ENCODE peak calls at places on chromosomes 16 and 17, in six cellular contexts. Y, C, J, V, D and Z are unnamed samples.

GRCh38 chr16:83626676-83627075 is 181.1 kb upstream of the HSBP1 start:
- DNase-seq in Y (no peak), C (no peak), J (no peak), V (no peak), D (no peak), Z (no peak)

GRCh38 chr17:77840156-77840555 is 118.3 kb upstream of the TNRC6C start:
- DNase-seq in Y (no peak), C (no peak), J (no peak), V (peak; percentile 35), D (no peak), Z (peak; percentile 30)

GRCh38 chr16:51621610-51622009 is 470.5 kb upstream of the SALL1 start:
- DNase-seq in Y (no peak), C (peak; percentile 46), J (no peak), V (no peak), D (no peak), Z (no peak)

GRCh38 chr16:49858200-49859129 is 2.6 kb upstream of the ZNF423 start:
- DNase-seq in Y (peak; percentile 59), C (peak; percentile 21), J (no peak), V (peak; percentile 19), D (no peak), Z (peak; percentile 22)

GRCh38 chr17:62625870-62626200 is 1.6 kb upstream of the MRC2 start:
- DNase-seq in Y (no peak), C (no peak), J (no peak), V (no peak), D (no peak), Z (no peak)

GRCh38 chr17:63675607-63676539 is 24.1 kb downstream of the LIMD2 start:
- DNase-seq in Y (no peak), C (peak; percentile 40), J (no peak), V (peak; percentile 80), D (peak; percentile 83), Z (peak; percentile 99)

GRCh38 chr16:72785886-72786285 is 262.0 kb downstream of the ZFHX3 start:
- DNase-seq in Y (no peak), C (no peak), J (no peak), V (no peak), D (no peak), Z (no peak)

GRCh38 chr16:67967956-67968439 is 439 bp downstream of the SLC12A4 start:
- DNase-seq in Y (peak; percentile 38), C (no peak), J (no peak), V (peak; percentile 74), D (no peak), Z (peak; percentile 29)

GRCh38 chr17:31523862-31524730 is 132.6 kb downstream of the RAB11FIP4 start:
- DNase-seq in Y (no peak), C (no peak), J (no peak), V (no peak), D (no peak), Z (no peak)

GRCh38 chr16:23382279-23382678 is 70.7 kb downstream of the COG7 start:
- DNase-seq in Y (no peak), C (no peak), J (no peak), V (no peak), D (no peak), Z (no peak)

GRCh38 chr17:40019140-40019991 is 4.1 kb downstream of the CSF3 start:
- DNase-seq in Y (peak; percentile 24), C (no peak), J (no peak), V (no peak), D (no peak), Z (peak; percentile 82)

GRCh38 chr17:42062673-42063072 is 12.3 kb upstream of the C17orf113 start:
- DNase-seq in Y (no peak), C (no peak), J (no peak), V (no peak), D (no peak), Z (no peak)

GRCh38 chr17:42061641-42062487 is 11.5 kb upstream of the C17orf113 start:
- DNase-seq in Y (no peak), C (no peak), J (no peak), V (no peak), D (no peak), Z (no peak)

GRCh38 chr17:42068979-42069378 is 18.6 kb upstream of the C17orf113 start:
- DNase-seq in Y (no peak), C (no peak), J (no peak), V (no peak), D (no peak), Z (no peak)

GRCh38 chr17:42067371-42068180 is 17.2 kb upstream of the C17orf113 start:
- DNase-seq in Y (peak; percentile 92), C (peak; percentile 68), J (no peak), V (peak; percentile 72), D (peak; percentile 84), Z (peak; percentile 57)

DNA sequence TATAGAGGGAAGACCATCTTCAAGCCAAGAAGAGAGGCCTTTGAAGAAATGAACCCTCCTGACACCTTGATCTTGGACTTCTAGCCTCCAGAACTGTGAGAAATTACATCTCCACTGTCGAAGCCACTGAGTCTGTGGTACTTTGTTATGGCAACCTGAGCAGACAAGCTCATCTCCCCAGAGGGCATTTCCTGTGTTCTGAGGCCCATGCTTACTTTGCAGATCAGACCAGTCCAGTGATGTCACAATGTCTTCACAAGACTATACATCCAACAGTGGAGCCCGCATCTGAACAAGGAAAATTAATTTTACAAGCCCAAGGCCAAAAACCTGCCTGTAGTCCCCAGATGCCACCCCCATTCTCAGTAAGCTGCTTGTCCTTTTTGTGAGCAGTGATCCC is 14.8 kb upstream of the C17orf113 start:
- DNase-seq in Y (no peak), C (no peak), J (no peak), V (no peak), D (no peak), Z (no peak)
- TF ChIP-seq JUN in Y (no peak), C (no peak), J (no peak), V (no peak), D (no peak), Z (no peak)

GRCh38 chr17:50943575-50943933 is 77.4 kb upstream of the TOB1 start:
- DNase-seq in Y (peak; percentile 7), C (no peak), J (no peak), V (peak; percentile 17), D (no peak), Z (no peak)
- TF ChIP-seq JUN in Y (no peak), C (no peak), J (no peak), V (no peak), D (no peak), Z (no peak)

DNA sequence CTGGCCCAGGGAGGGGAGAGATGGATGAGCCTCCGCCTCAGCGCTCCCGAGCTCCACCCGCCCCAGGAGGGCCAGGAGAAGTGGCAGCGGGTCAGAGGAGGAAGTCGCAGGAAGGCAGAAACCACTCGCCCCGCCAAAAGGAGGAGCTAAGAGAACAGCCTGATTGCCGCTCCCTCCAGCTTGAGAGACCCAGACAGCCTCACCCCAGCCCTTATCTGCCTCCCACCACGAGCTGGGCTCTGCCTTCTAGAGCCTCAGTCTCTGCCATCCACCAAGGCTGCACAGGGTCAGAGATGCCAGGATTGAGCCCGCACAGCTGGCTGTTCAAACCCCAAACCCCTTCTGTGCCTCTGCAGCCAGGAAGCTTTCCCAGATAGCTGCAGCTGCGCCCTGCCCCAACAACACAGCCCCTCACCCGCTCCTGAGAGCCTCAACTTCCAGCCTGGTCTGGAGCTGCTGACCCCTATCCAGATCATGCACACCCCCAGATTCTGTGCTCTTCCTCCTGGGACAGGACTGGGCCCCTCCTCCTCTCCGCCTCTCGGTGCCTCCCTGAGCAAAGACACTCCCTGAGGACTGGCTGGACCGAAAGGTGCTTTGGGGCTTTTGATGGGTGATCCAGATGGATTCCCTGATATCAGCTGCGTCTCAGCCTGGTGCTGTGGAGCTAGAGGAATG is 1.0 kb upstream of the ATP2A3 start:
- DNase-seq in Y (peak; percentile 78), C (peak; percentile 83), J (no peak), V (peak; percentile 83), D (no peak), Z (no peak)
- TF ChIP-seq JUN in Y (no peak), C (peak; percentile 9), J (no peak), V (no peak), D (no peak), Z (no peak)

GRCh38 chr17:49570540-49571242 is 5.0 kb upstream of the NXPH3 start:
- DNase-seq in Y (no peak), C (no peak), J (no peak), V (no peak), D (no peak), Z (no peak)
- TF ChIP-seq JUN in Y (no peak), C (no peak), J (no peak), V (no peak), D (no peak), Z (no peak)

DNA sequence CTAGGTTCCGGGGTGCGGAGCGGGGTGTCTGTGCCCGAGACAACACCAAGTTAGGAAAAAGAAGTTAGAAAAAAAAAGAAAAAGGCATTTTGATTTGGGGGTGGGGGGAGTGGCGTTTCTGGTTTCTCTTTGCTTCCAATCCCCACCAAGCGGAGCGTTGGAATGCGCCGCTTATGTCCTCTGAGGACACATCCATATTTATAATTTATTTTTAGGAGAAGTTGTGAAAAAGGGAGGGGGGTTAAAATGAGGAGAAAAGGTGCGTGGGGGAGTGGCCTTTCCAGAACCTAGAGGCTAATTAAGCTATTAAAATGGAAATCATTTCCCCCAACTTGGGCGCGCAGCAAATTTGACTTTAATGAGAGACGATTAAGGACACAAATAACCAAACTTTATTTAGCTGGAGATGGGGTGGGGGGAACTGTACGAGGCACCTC is 232.1 kb downstream of the MRTFB start:
- DNase-seq in Y (no peak), C (no peak), J (no peak), V (no peak), D (no peak), Z (no peak)
- TF ChIP-seq JUN in Y (no peak), C (no peak), J (no peak), V (no peak), D (no peak), Z (no peak)